ENCODE peak calls at places on chromosomes 2 and 18, in four cellular contexts. Z is H54, Y is NCI-H460, H is cardiac fibroblast. P is an unnamed sample.

GRCh38 chr2:146477383-146477782 is 1367.4 kb upstream of the ACVR2A start:
- DNase-seq in Z (no peak), Y (no peak), H (no peak), P (no peak)

GRCh38 chr2:120910956-120911951 is 175.6 kb downstream of the GLI2 start:
- DNase-seq in Z (peak), Y (no peak), H (peak), P (peak)

GRCh38 chr2:167212054-167212648 is 323.9 kb downstream of the XIRP2 start:
- DNase-seq in Z (no peak), Y (peak), H (peak), P (peak)

GRCh38 chr2:158650646-158651357 is 144.3 kb upstream of the DAPL1 start:
- DNase-seq in Z (no peak), Y (no peak), H (no peak), P (no peak)

GRCh38 chr2:176997792-176998169 is 214.8 kb upstream of the HNRNPA3 start:
- DNase-seq in Z (no peak), Y (no peak), H (no peak), P (no peak)

GRCh38 chr18:49944681-49945080 is 131.3 kb upstream of the ACAA2 start:
- DNase-seq in Z (no peak), Y (no peak), H (peak), P (no peak)

GRCh38 chr2:134103196-134103595 is 150.7 kb upstream of the MGAT5 start:
- DNase-seq in Z (no peak), Y (no peak), H (peak), P (no peak)

GRCh38 chr18:12880532-12880892 is 3.5 kb downstream of the PTPN2 start:
- DNase-seq in Z (no peak), Y (no peak), H (no peak), P (no peak)

GRCh38 chr2:117828870-117829269 is 14.4 kb downstream of the DDX18 start:
- DNase-seq in Z (no peak), Y (no peak), H (no peak), P (no peak)

GRCh38 chr18:50338122-50338521 is 36.7 kb upstream of the SKA1 start:
- DNase-seq in Z (no peak), Y (no peak), H (no peak), P (no peak)